ENCODE peak calls at places on chromosomes 7 and 10, in nine cellular contexts. A is Calu3; I is heart right ventricle; R is activated T-helper 9 cell treated with anti-CD3 and anti-CD28 coated beads, Interleukin-2, amount 50 U/mL, for 16 hours; E is SK-N-DZ; Q is psoas muscle; J is memory B cell; W is GM03348; B is fibroblast of villous mesenchyme. X is an unnamed sample.

GRCh38 chr10:121710207-121710606 is 112.0 kb upstream of the FGFR2 start:
- DNase-seq in A (no peak), I (peak; percentile 18), R (no peak), E (peak; percentile 79), Q (no peak), J (no peak), W (no peak), B (no peak), X (no peak)

GRCh38 chr10:93456480-93456879 is 25.7 kb downstream of the MYOF start:
- DNase-seq in A (no peak), I (no peak), R (no peak), E (no peak), Q (no peak), J (no peak), W (no peak), B (no peak), X (no peak)

GRCh38 chr10:132670546-132670945 is 115.4 kb downstream of the NKX6-2 start:
- DNase-seq in A (no peak), I (no peak), R (no peak), E (no peak), Q (peak; percentile 8), J (no peak), W (no peak), B (no peak), X (no peak)

GRCh38 chr7:55148571-55148970 is 129.8 kb downstream of the EGFR start:
- DNase-seq in A (no peak), I (no peak), R (no peak), E (no peak), Q (no peak), J (no peak), W (no peak), B (no peak), X (no peak)

GRCh38 chr7:143042159-143042820 is 9.9 kb upstream of the OR6V1 start:
- DNase-seq in A (no peak), I (no peak), R (no peak), E (no peak), Q (no peak), J (no peak), W (no peak), B (no peak), X (no peak)

GRCh38 chr7:117875566-117875965 is 2.3 kb upstream of the CTTNBP2 start:
- DNase-seq in A (no peak), I (no peak), R (no peak), E (no peak), Q (no peak), J (no peak), W (no peak), B (no peak), X (no peak)

GRCh38 chr10:103493911-103494877 is 689 bp downstream of the NEURL1 start:
- DNase-seq in A (no peak), I (no peak), R (no peak), E (no peak), Q (peak; percentile 60), J (peak; percentile 44), W (peak; percentile 65), B (no peak), X (peak; percentile 6)

GRCh38 chr7:2621948-2622640 is 9.7 kb upstream of the TTYH3 start:
- DNase-seq in A (peak; percentile 34), I (peak; percentile 38), R (no peak), E (peak; percentile 75), Q (no peak), J (no peak), W (no peak), B (peak; percentile 22), X (no peak)

GRCh38 chr7:41696323-41696916 is 6.5 kb downstream of the INHBA start:
- DNase-seq in A (peak; percentile 86), I (peak; percentile 72), R (no peak), E (peak; percentile 72), Q (peak; percentile 81), J (peak; percentile 31), W (peak; percentile 63), B (peak; percentile 91), X (no peak)

GRCh38 chr7:38222481-38223096 is 44.5 kb downstream of the STARD3NL start:
- DNase-seq in A (peak; percentile 67), I (no peak), R (no peak), E (peak; percentile 58), Q (no peak), J (peak; percentile 29), W (peak; percentile 63), B (peak; percentile 63), X (no peak)

GRCh38 chr10:71339796-71340589 is 20.9 kb downstream of the SLC29A3 start:
- DNase-seq in A (peak; percentile 82), I (no peak), R (no peak), E (no peak), Q (no peak), J (no peak), W (no peak), B (no peak), X (no peak)

GRCh38 chr7:91941450-91941849 is 788 bp downstream of the AKAP9 start:
- DNase-seq in A (no peak), I (peak; percentile 48), R (no peak), E (peak; percentile 44), Q (peak; percentile 73), J (peak; percentile 21), W (peak; percentile 21), B (peak; percentile 19), X (no peak)

X was measured in stimulated activated naive CD4-positive, alpha-beta T cell treated with Interleukin-2 at 50 U/mL for 16 hours.